ENCODE peak calls at places on chromosomes 13 and 19, in five cellular contexts. E, S, A, T and J are unnamed samples.

GRCh38 chr19:751501-752341 is 809 bp downstream of the MISP start:
- DNase-seq in A (peak), S (no peak), T (no peak), E (no peak), J (no peak)

GRCh38 chr19:54282706-54283105 is 1.8 kb upstream of the LILRB2 start:
- DNase-seq in E (no peak), T (no peak), S (no peak), A (no peak), J (no peak)

GRCh38 chr19:45186509-45187334 is 8.1 kb downstream of the BLOC1S3 start:
- DNase-seq in T (no peak), A (no peak), E (no peak), S (no peak), J (no peak)

GRCh38 chr13:95516492-95516891 is 36.0 kb upstream of the CLDN10 start:
- DNase-seq in A (no peak), S (no peak), E (no peak), T (no peak), J (no peak)

GRCh38 chr13:72850959-72851677 is 69.2 kb downstream of the PIBF1 start:
- DNase-seq in E (no peak), T (no peak), S (no peak), A (no peak), J (no peak)

GRCh38 chr19:23698711-23699520 is 11.9 kb upstream of the ZNF675 start:
- DNase-seq in T (no peak), S (no peak), E (no peak), A (no peak), J (no peak)

GRCh38 chr13:47337781-47338507 is 441.1 kb upstream of the HTR2A start:
- DNase-seq in S (no peak), A (no peak), E (no peak), T (no peak), J (no peak)

GRCh38 chr13:103386341-103386740 is 320.1 kb upstream of the SLC10A2 start:
- DNase-seq in A (no peak), T (no peak), E (no peak), S (no peak), J (no peak)

GRCh38 chr13:21081926-21082325 is 20.5 kb upstream of the LATS2 start:
- DNase-seq in E (no peak), S (no peak), A (no peak), T (no peak), J (no peak)

GRCh38 chr19:29113838-29114237 is 99.1 kb downstream of the UQCRFS1 start:
- DNase-seq in E (no peak), A (no peak), S (no peak), T (no peak), J (no peak)

GRCh38 chr13:78168981-78169380 is 250.3 kb upstream of the EDNRB start:
- DNase-seq in S (no peak), A (no peak), T (no peak), E (no peak), J (no peak)

GRCh38 chr13:113919761-113920160 is 54.1 kb downstream of the C13orf46 start:
- DNase-seq in S (no peak), E (no peak), T (no peak), A (no peak), J (no peak)

GRCh38 chr13:31982124-31982523 is 49.5 kb upstream of the FRY start:
- DNase-seq in S (no peak), E (no peak), A (no peak), T (peak), J (no peak)

GRCh38 chr13:114261328-114261965 is 20.0 kb upstream of the UPF3A start:
- DNase-seq in A (no peak), E (no peak), S (no peak), T (no peak), J (no peak)

GRCh38 chr13:24650157-24650556 is 30.1 kb upstream of the ATP12A start:
- DNase-seq in T (no peak), S (no peak), A (peak), E (no peak), J (no peak)

GRCh38 chr19:45629704-45630103 is 9.5 kb downstream of the EML2 start:
- DNase-seq in T (no peak), E (no peak), S (no peak), A (no peak), J (no peak)

GRCh38 chr13:40060318-40061007 is 405.0 kb downstream of the COG6 start:
- DNase-seq in S (peak), A (no peak), T (no peak), E (peak), J (no peak)

GRCh38 chr13:94009696-94010095 is 469.8 kb downstream of the DCT start:
- DNase-seq in T (no peak), E (no peak), S (no peak), A (no peak), J (no peak)

GRCh38 chr13:99395436-99395835 is 88.2 kb upstream of the GPR183 start:
- DNase-seq in E (no peak), A (no peak), S (no peak), T (no peak), J (no peak)

GRCh38 chr19:32349724-32350475 is 4.5 kb downstream of the ZNF507 start:
- DNase-seq in S (no peak), A (no peak), T (no peak), E (no peak), J (no peak)

GRCh38 chr13:47594833-47595232 is 406.2 kb downstream of the SUCLA2 start:
- DNase-seq in E (no peak), A (no peak), T (no peak), S (no peak), J (no peak)

GRCh38 chr19:35642312-35642711 is 767 bp downstream of the ETV2 start:
- DNase-seq in T (no peak), S (no peak), A (no peak), E (no peak), J (no peak)

GRCh38 chr19:7293795-7294570 is at the start of gene INSR:
- DNase-seq in E (peak), T (peak), A (peak), S (peak), J (no peak)

GRCh38 chr13:113941571-113942191 is 32.2 kb downstream of the C13orf46 start:
- DNase-seq in A (no peak), E (no peak), S (no peak), T (peak), J (no peak)

GRCh38 chr13:76687467-76687866 is 198.7 kb downstream of the KCTD12 start:
- DNase-seq in T (no peak), S (no peak), E (no peak), A (no peak), J (no peak)

GRCh38 chr13:106612688-106613087 is 44.8 kb upstream of the ARGLU1 start:
- DNase-seq in E (no peak), A (no peak), S (no peak), T (no peak), J (no peak)

GRCh38 chr19:39070888-39071287 is 13.3 kb upstream of the ACP7 start:
- DNase-seq in A (no peak), S (no peak), T (no peak), E (no peak), J (no peak)

GRCh38 chr13:114104626-114105350 is 27.6 kb downstream of the RASA3 start:
- DNase-seq in S (no peak), E (no peak), T (no peak), A (no peak), J (no peak)

GRCh38 chr13:73849292-73849691 is 284.9 kb downstream of the KLF12 start:
- DNase-seq in T (no peak), S (no peak), A (no peak), E (no peak), J (no peak)

GRCh38 chr19:6472713-6473112 is 8.6 kb downstream of the CRB3 start:
- DNase-seq in A (no peak), S (no peak), T (no peak), E (no peak), J (no peak)

GRCh38 chr13:111656439-111656838 is 336.0 kb downstream of the TEX29 start:
- DNase-seq in E (no peak), A (no peak), S (no peak), T (no peak), J (no peak)

GRCh38 chr19:40357655-40358054 is 9.2 kb downstream of the PLD3 start:
- DNase-seq in A (no peak), E (no peak), T (no peak), S (no peak), J (no peak)

GRCh38 chr19:48568345-48568886 is 16.4 kb downstream of the SULT2B1 start:
- DNase-seq in E (no peak), S (no peak), A (peak), T (peak), J (no peak)